ENCODE peak calls at places on chromosomes 16 and 17, in five cellular contexts. V, X, A, R and U are unnamed samples.

GRCh38 chr16:88608076-88608475 is 30.3 kb upstream of the IL17C start:
- DNase-seq in V (no peak), X (no peak), A (no peak), R (no peak), U (no peak)

GRCh38 chr16:87850009-87851006 is 19.0 kb downstream of the SLC7A5 start:
- DNase-seq in V (peak; percentile 78), X (peak; percentile 52), A (peak; percentile 58), R (peak; percentile 72), U (peak; percentile 47)

GRCh38 chr17:51260960-51261958 is 913 bp downstream of the UTP18 start:
- DNase-seq in V (peak; percentile 74), X (peak; percentile 67), A (peak; percentile 70), R (peak; percentile 83), U (no peak)

GRCh38 chr17:58224315-58224714 is 5.3 kb upstream of the MKS1 start:
- DNase-seq in V (no peak), X (peak; percentile 54), A (peak; percentile 92), R (peak; percentile 41), U (peak; percentile 53)

GRCh38 chr17:53707546-53707945 is 115.2 kb upstream of the KIF2B start:
- DNase-seq in V (no peak), X (no peak), A (no peak), R (no peak), U (peak; percentile 3)

GRCh38 chr16:81409016-81409556 is 35.5 kb upstream of the CMIP start:
- DNase-seq in V (no peak), X (no peak), A (no peak), R (no peak), U (no peak)

GRCh38 chr17:61122356-61122913 is 277.2 kb upstream of the TBX2 start:
- DNase-seq in V (no peak), X (no peak), A (no peak), R (no peak), U (no peak)

GRCh38 chr17:19003966-19004600 is 481 bp downstream of the FAM83G start:
- DNase-seq in V (peak; percentile 59), X (peak; percentile 71), A (no peak), R (peak; percentile 41), U (peak; percentile 19)

GRCh38 chr16:12113581-12114375 is 137.2 kb downstream of the SNX29 start:
- DNase-seq in V (no peak), X (no peak), A (no peak), R (no peak), U (no peak)

GRCh38 chr16:31754998-31755615 is 118.5 kb upstream of the ZNF267 start:
- DNase-seq in V (no peak), X (no peak), A (no peak), R (no peak), U (no peak)

GRCh38 chr16:64311241-64311640 is 810.6 kb downstream of the CDH11 start:
- DNase-seq in V (no peak), X (peak; percentile 1), A (peak; percentile 48), R (no peak), U (no peak)

GRCh38 chr17:521561-522325 is 169.1 kb upstream of the RPH3AL start:
- DNase-seq in V (no peak), X (no peak), A (no peak), R (no peak), U (no peak)

GRCh38 chr17:66830451-66830850 is 4.5 kb upstream of the CACNG5 start:
- DNase-seq in V (no peak), X (no peak), A (no peak), R (no peak), U (no peak)

GRCh38 chr17:65297384-65297783 is 160.2 kb downstream of the RGS9 start:
- DNase-seq in V (no peak), X (peak; percentile 55), A (no peak), R (no peak), U (peak; percentile 38)

GRCh38 chr16:27464663-27465482 is 62.9 kb downstream of the IL21R start:
- DNase-seq in V (no peak), X (no peak), A (no peak), R (no peak), U (no peak)

GRCh38 chr17:28180449-28180848 is 138.0 kb downstream of the NLK start:
- DNase-seq in V (no peak), X (no peak), A (no peak), R (no peak), U (peak; percentile 57)

GRCh38 chr17:67441052-67441738 is 64.1 kb downstream of the PITPNC1 start:
- DNase-seq in V (no peak), X (peak; percentile 70), A (peak; percentile 89), R (no peak), U (peak; percentile 42)

GRCh38 chr16:87263418-87264052 is 53.7 kb downstream of the C16orf95 start:
- DNase-seq in V (peak; percentile 20), X (no peak), A (peak; percentile 17), R (no peak), U (no peak)

GRCh38 chr16:81321537-81321936 is 6.8 kb downstream of the GAN start:
- DNase-seq in V (no peak), X (no peak), A (no peak), R (no peak), U (no peak)

GRCh38 chr17:71208111-71208704 is 912.6 kb upstream of the SOX9 start:
- DNase-seq in V (no peak), X (peak; percentile 99), A (peak; percentile 84), R (no peak), U (no peak)

GRCh38 chr17:82338858-82339633 is 5.5 kb upstream of the SECTM1 start:
- DNase-seq in V (peak; percentile 55), X (peak; percentile 88), A (peak; percentile 89), R (peak; percentile 89), U (peak; percentile 71)

GRCh38 chr17:43942286-43942685 is at the start of gene PPY:
- DNase-seq in V (no peak), X (no peak), A (no peak), R (no peak), U (no peak)

GRCh38 chr16:29820271-29820701 is at the start of gene MVP:
- DNase-seq in V (peak; percentile 78), X (peak; percentile 70), A (peak; percentile 59), R (peak; percentile 51), U (peak; percentile 75)

GRCh38 chr17:79657861-79658810 is 47.3 kb upstream of the RBFOX3 start:
- DNase-seq in V (no peak), X (no peak), A (no peak), R (no peak), U (no peak)

GRCh38 chr16:30065943-30066881 is 652 bp downstream of the ALDOA start:
- DNase-seq in V (no peak), X (peak; percentile 66), A (no peak), R (peak; percentile 79), U (peak; percentile 59)

GRCh38 chr16:31196324-31197088 is 6.1 kb downstream of the PYCARD start:
- DNase-seq in V (no peak), X (no peak), A (no peak), R (no peak), U (no peak)

GRCh38 chr17:304461-304860 is 48.1 kb downstream of the RPH3AL start:
- DNase-seq in V (no peak), X (no peak), A (no peak), R (no peak), U (no peak)

GRCh38 chr17:48296453-48296852 is 133.6 kb downstream of the SKAP1 start:
- DNase-seq in V (no peak), X (no peak), A (no peak), R (no peak), U (no peak)

GRCh38 chr17:52181842-52182241 is 23.3 kb upstream of the CA10 start:
- DNase-seq in V (no peak), X (no peak), A (peak; percentile 62), R (no peak), U (no peak)

GRCh38 chr16:67878846-67879245 is 5.8 kb upstream of the NRN1L start:
- DNase-seq in V (no peak), X (no peak), A (no peak), R (no peak), U (no peak)
- TF ChIP-seq CTCF in V (no peak), X (no peak), A (no peak), R (no peak), U (no peak)

GRCh38 chr16:56631197-56631596 is 1.3 kb upstream of the MT1M start:
- DNase-seq in V (no peak), X (no peak), A (no peak), R (no peak), U (no peak)

GRCh38 chr16:56632160-56632847 is at the start of gene MT1M:
- DNase-seq in V (peak; percentile 69), X (no peak), A (peak; percentile 22), R (no peak), U (no peak)

GRCh38 chr16:56631832-56632159 is 663 bp upstream of the MT1M start:
- DNase-seq in V (no peak), X (no peak), A (no peak), R (no peak), U (no peak)

GRCh38 chr16:56633535-56633934 is 1.1 kb downstream of the MT1M start:
- DNase-seq in V (no peak), X (no peak), A (no peak), R (no peak), U (no peak)

GRCh38 chr16:56632848-56633365 is 448 bp downstream of the MT1M start:
- DNase-seq in V (no peak), X (no peak), A (no peak), R (no peak), U (no peak)
- H3K4me3 ChIP-seq in V (peak overlapping the region; percentile 56), X (no peak overlapping the region), A (peak overlapping the region; percentile 67), R (no peak overlapping the region), U (peak overlapping the region; percentile 51)

GRCh38 chr17:69719474-69720048 is 305.1 kb downstream of the MAP2K6 start:
- DNase-seq in V (no peak), X (no peak), A (no peak), R (no peak), U (no peak)
- TF ChIP-seq CTCF in V (no peak), X (no peak), A (no peak), R (no peak), U (no peak)

GRCh38 chr16:21645261-21645721 is 7.1 kb downstream of the IGSF6 start:
- DNase-seq in V (no peak), X (no peak), A (no peak), R (no peak), U (peak; percentile 51)
- H3K4me3 ChIP-seq in V (peak overlapping the region; percentile 18), X (no peak overlapping the region), A (no peak overlapping the region), R (no peak overlapping the region), U (no peak overlapping the region)

GRCh38 chr17:42438600-42439567 is 15.8 kb upstream of the CAVIN1 start:
- DNase-seq in V (peak; percentile 46), X (peak; percentile 48), A (no peak), R (peak; percentile 52), U (no peak)
- TF ChIP-seq CTCF in V (no peak), X (peak; percentile 51), A (no peak), R (peak; percentile 39), U (peak; percentile 47)